ENCODE peak calls at places on chromosome 1, in seven cellular contexts. One of them, this sample, is unnamed.

GRCh38 chr1:11838349-11839272 is 9.0 kb downstream of the NPPA start:
- DNase-seq in NCI-H1092 treated with DMSO at 0.1 percent for 48 hours: peak
- DNase-seq in T47D: peak
- DNase-seq in stimulated activated CD8-positive, alpha-beta memory T cell treated with anti-CD3 and anti-CD28 coated beads, Interleukin-2, amount 100 ng/mL, for 1 hour: peak
- DNase-seq in dorsolateral prefrontal cortex: peak
- DNase-seq in GDM1: peak
- DNase-seq in CD8-positive, alpha-beta memory T cell: peak
- DNase-seq in this sample: peak

GRCh38 chr1:205849619-205850355 is at the start of gene PM20D1:
- DNase-seq in NCI-H1092 treated with DMSO at 0.1 percent for 48 hours: no peak
- DNase-seq in T47D: no peak
- DNase-seq in stimulated activated CD8-positive, alpha-beta memory T cell treated with anti-CD3 and anti-CD28 coated beads, Interleukin-2, amount 100 ng/mL, for 1 hour: peak
- DNase-seq in dorsolateral prefrontal cortex: peak
- DNase-seq in GDM1: no peak
- DNase-seq in CD8-positive, alpha-beta memory T cell: peak
- DNase-seq in this sample: peak

GRCh38 chr1:150392627-150393026 is 28.7 kb downstream of the RPRD2 start:
- DNase-seq in NCI-H1092 treated with DMSO at 0.1 percent for 48 hours: no peak
- DNase-seq in T47D: no peak
- DNase-seq in stimulated activated CD8-positive, alpha-beta memory T cell treated with anti-CD3 and anti-CD28 coated beads, Interleukin-2, amount 100 ng/mL, for 1 hour: no peak
- DNase-seq in dorsolateral prefrontal cortex: no peak
- DNase-seq in GDM1: no peak
- DNase-seq in CD8-positive, alpha-beta memory T cell: no peak
- DNase-seq in this sample: no peak

GRCh38 chr1:234531181-234532132 is 52.5 kb upstream of the TARBP1 start:
- DNase-seq in NCI-H1092 treated with DMSO at 0.1 percent for 48 hours: no peak
- DNase-seq in T47D: no peak
- DNase-seq in stimulated activated CD8-positive, alpha-beta memory T cell treated with anti-CD3 and anti-CD28 coated beads, Interleukin-2, amount 100 ng/mL, for 1 hour: no peak
- DNase-seq in dorsolateral prefrontal cortex: no peak
- DNase-seq in GDM1: no peak
- DNase-seq in CD8-positive, alpha-beta memory T cell: no peak
- DNase-seq in this sample: no peak

GRCh38 chr1:181660621-181661020 is 177.3 kb downstream of the CACNA1E start:
- DNase-seq in NCI-H1092 treated with DMSO at 0.1 percent for 48 hours: no peak
- DNase-seq in T47D: no peak
- DNase-seq in stimulated activated CD8-positive, alpha-beta memory T cell treated with anti-CD3 and anti-CD28 coated beads, Interleukin-2, amount 100 ng/mL, for 1 hour: no peak
- DNase-seq in dorsolateral prefrontal cortex: no peak
- DNase-seq in GDM1: no peak
- DNase-seq in CD8-positive, alpha-beta memory T cell: no peak
- DNase-seq in this sample: no peak

GRCh38 chr1:228837817-228838716 is 102.8 kb downstream of the RHOU start:
- DNase-seq in NCI-H1092 treated with DMSO at 0.1 percent for 48 hours: no peak
- DNase-seq in T47D: no peak
- DNase-seq in stimulated activated CD8-positive, alpha-beta memory T cell treated with anti-CD3 and anti-CD28 coated beads, Interleukin-2, amount 100 ng/mL, for 1 hour: no peak
- DNase-seq in dorsolateral prefrontal cortex: no peak
- DNase-seq in GDM1: no peak
- DNase-seq in CD8-positive, alpha-beta memory T cell: no peak
- DNase-seq in this sample: no peak

GRCh38 chr1:186798960-186799688 is 29.6 kb upstream of the PLA2G4A start:
- DNase-seq in NCI-H1092 treated with DMSO at 0.1 percent for 48 hours: no peak
- DNase-seq in T47D: no peak
- DNase-seq in stimulated activated CD8-positive, alpha-beta memory T cell treated with anti-CD3 and anti-CD28 coated beads, Interleukin-2, amount 100 ng/mL, for 1 hour: no peak
- DNase-seq in dorsolateral prefrontal cortex: no peak
- DNase-seq in GDM1: no peak
- DNase-seq in CD8-positive, alpha-beta memory T cell: no peak
- DNase-seq in this sample: no peak

GRCh38 chr1:88509369-88509768 is 174.7 kb upstream of the PKN2 start:
- DNase-seq in NCI-H1092 treated with DMSO at 0.1 percent for 48 hours: no peak
- DNase-seq in T47D: no peak
- DNase-seq in stimulated activated CD8-positive, alpha-beta memory T cell treated with anti-CD3 and anti-CD28 coated beads, Interleukin-2, amount 100 ng/mL, for 1 hour: no peak
- DNase-seq in dorsolateral prefrontal cortex: no peak
- DNase-seq in GDM1: no peak
- DNase-seq in CD8-positive, alpha-beta memory T cell: no peak
- DNase-seq in this sample: no peak

GRCh38 chr1:45172015-45172414 is 34.4 kb downstream of the ZSWIM5 start:
- DNase-seq in NCI-H1092 treated with DMSO at 0.1 percent for 48 hours: no peak
- DNase-seq in T47D: no peak
- DNase-seq in stimulated activated CD8-positive, alpha-beta memory T cell treated with anti-CD3 and anti-CD28 coated beads, Interleukin-2, amount 100 ng/mL, for 1 hour: no peak
- DNase-seq in dorsolateral prefrontal cortex: no peak
- DNase-seq in GDM1: no peak
- DNase-seq in CD8-positive, alpha-beta memory T cell: no peak
- DNase-seq in this sample: no peak

GRCh38 chr1:9784508-9785133 is 39.1 kb downstream of the CLSTN1 start:
- DNase-seq in NCI-H1092 treated with DMSO at 0.1 percent for 48 hours: peak
- DNase-seq in T47D: no peak
- DNase-seq in stimulated activated CD8-positive, alpha-beta memory T cell treated with anti-CD3 and anti-CD28 coated beads, Interleukin-2, amount 100 ng/mL, for 1 hour: no peak
- DNase-seq in dorsolateral prefrontal cortex: no peak
- DNase-seq in GDM1: peak
- DNase-seq in CD8-positive, alpha-beta memory T cell: peak
- DNase-seq in this sample: peak

GRCh38 chr1:64505232-64505943 is 35.5 kb downstream of the CACHD1 start:
- DNase-seq in NCI-H1092 treated with DMSO at 0.1 percent for 48 hours: peak
- DNase-seq in T47D: peak
- DNase-seq in stimulated activated CD8-positive, alpha-beta memory T cell treated with anti-CD3 and anti-CD28 coated beads, Interleukin-2, amount 100 ng/mL, for 1 hour: peak
- DNase-seq in dorsolateral prefrontal cortex: no peak
- DNase-seq in GDM1: no peak
- DNase-seq in CD8-positive, alpha-beta memory T cell: no peak
- DNase-seq in this sample: peak

GRCh38 chr1:168261390-168261789 is 19.3 kb upstream of the TBX19 start:
- DNase-seq in NCI-H1092 treated with DMSO at 0.1 percent for 48 hours: no peak
- DNase-seq in T47D: no peak
- DNase-seq in stimulated activated CD8-positive, alpha-beta memory T cell treated with anti-CD3 and anti-CD28 coated beads, Interleukin-2, amount 100 ng/mL, for 1 hour: no peak
- DNase-seq in dorsolateral prefrontal cortex: no peak
- DNase-seq in GDM1: no peak
- DNase-seq in CD8-positive, alpha-beta memory T cell: no peak
- DNase-seq in this sample: no peak

GRCh38 chr1:2294033-2294640 is 66.0 kb downstream of the SKI start:
- DNase-seq in NCI-H1092 treated with DMSO at 0.1 percent for 48 hours: no peak
- DNase-seq in T47D: no peak
- DNase-seq in stimulated activated CD8-positive, alpha-beta memory T cell treated with anti-CD3 and anti-CD28 coated beads, Interleukin-2, amount 100 ng/mL, for 1 hour: no peak
- DNase-seq in dorsolateral prefrontal cortex: no peak
- DNase-seq in GDM1: no peak
- DNase-seq in CD8-positive, alpha-beta memory T cell: no peak
- DNase-seq in this sample: no peak

GRCh38 chr1:27366113-27366410 is 699 bp downstream of the MAP3K6 start:
- DNase-seq in NCI-H1092 treated with DMSO at 0.1 percent for 48 hours: peak
- DNase-seq in T47D: peak
- DNase-seq in stimulated activated CD8-positive, alpha-beta memory T cell treated with anti-CD3 and anti-CD28 coated beads, Interleukin-2, amount 100 ng/mL, for 1 hour: peak
- DNase-seq in dorsolateral prefrontal cortex: peak
- DNase-seq in GDM1: peak
- DNase-seq in CD8-positive, alpha-beta memory T cell: peak
- DNase-seq in this sample: peak

GRCh38 chr1:184691719-184692324 is 62.8 kb downstream of the EDEM3 start:
- DNase-seq in NCI-H1092 treated with DMSO at 0.1 percent for 48 hours: peak
- DNase-seq in T47D: peak
- DNase-seq in stimulated activated CD8-positive, alpha-beta memory T cell treated with anti-CD3 and anti-CD28 coated beads, Interleukin-2, amount 100 ng/mL, for 1 hour: no peak
- DNase-seq in dorsolateral prefrontal cortex: no peak
- DNase-seq in GDM1: no peak
- DNase-seq in CD8-positive, alpha-beta memory T cell: no peak
- DNase-seq in this sample: no peak

GRCh38 chr1:226864311-226864710 is 6.1 kb upstream of the PSEN2 start:
- DNase-seq in NCI-H1092 treated with DMSO at 0.1 percent for 48 hours: no peak
- DNase-seq in T47D: no peak
- DNase-seq in stimulated activated CD8-positive, alpha-beta memory T cell treated with anti-CD3 and anti-CD28 coated beads, Interleukin-2, amount 100 ng/mL, for 1 hour: no peak
- DNase-seq in dorsolateral prefrontal cortex: no peak
- DNase-seq in GDM1: no peak
- DNase-seq in CD8-positive, alpha-beta memory T cell: no peak
- DNase-seq in this sample: no peak

GRCh38 chr1:205472737-205473565 is 17.1 kb upstream of the BLACAT1 start:
- DNase-seq in NCI-H1092 treated with DMSO at 0.1 percent for 48 hours: peak
- DNase-seq in T47D: no peak
- DNase-seq in stimulated activated CD8-positive, alpha-beta memory T cell treated with anti-CD3 and anti-CD28 coated beads, Interleukin-2, amount 100 ng/mL, for 1 hour: no peak
- DNase-seq in dorsolateral prefrontal cortex: no peak
- DNase-seq in GDM1: no peak
- DNase-seq in CD8-positive, alpha-beta memory T cell: no peak
- DNase-seq in this sample: no peak

GRCh38 chr1:154213274-154213673 is 7.1 kb upstream of the CFAP141 start:
- DNase-seq in NCI-H1092 treated with DMSO at 0.1 percent for 48 hours: no peak
- DNase-seq in T47D: no peak
- DNase-seq in stimulated activated CD8-positive, alpha-beta memory T cell treated with anti-CD3 and anti-CD28 coated beads, Interleukin-2, amount 100 ng/mL, for 1 hour: no peak
- DNase-seq in dorsolateral prefrontal cortex: no peak
- DNase-seq in GDM1: no peak
- DNase-seq in CD8-positive, alpha-beta memory T cell: no peak
- DNase-seq in this sample: no peak

GRCh38 chr1:220748091-220748934 is at the start of gene MTARC2:
- DNase-seq in NCI-H1092 treated with DMSO at 0.1 percent for 48 hours: peak
- DNase-seq in T47D: peak
- DNase-seq in stimulated activated CD8-positive, alpha-beta memory T cell treated with anti-CD3 and anti-CD28 coated beads, Interleukin-2, amount 100 ng/mL, for 1 hour: no peak
- DNase-seq in dorsolateral prefrontal cortex: peak
- DNase-seq in GDM1: no peak
- DNase-seq in CD8-positive, alpha-beta memory T cell: no peak
- DNase-seq in this sample: no peak